ENCODE peak calls at places on chromosomes 7 and 10, in four cellular contexts. Q is K562, Z is HepG2, E is GM12878. G is an unnamed sample.

GRCh38 chr7:148941598-148942280 is 57.6 kb upstream of the EZH2 start:
- DNase-seq in Q (peak; percentile 64), Z (peak; percentile 84), E (no peak), G (peak; percentile 85)

GRCh38 chr10:84511106-84511505 is 182.7 kb downstream of the CCSER2 start:
- DNase-seq in Q (no peak), Z (no peak), E (no peak), G (no peak)

GRCh38 chr7:17368856-17369520 is 70.5 kb downstream of the AHR start:
- DNase-seq in Q (no peak), Z (no peak), E (no peak), G (no peak)

GRCh38 chr7:43701502-43701859 is 27.8 kb downstream of the COA1 start:
- DNase-seq in Q (no peak), Z (no peak), E (no peak), G (no peak)

GRCh38 chr7:106871793-106872571 is 6.9 kb downstream of the PIK3CG start:
- DNase-seq in Q (no peak), Z (no peak), E (no peak), G (no peak)

GRCh38 chr10:110901954-110902819 is 16.8 kb downstream of the BBIP1 start:
- DNase-seq in Q (peak; percentile 16), Z (no peak), E (no peak), G (no peak)

GRCh38 chr7:68866136-68866535 is 732.1 kb upstream of the AUTS2 start:
- DNase-seq in Q (no peak), Z (no peak), E (no peak), G (no peak)

GRCh38 chr10:110824152-110824441 is 47.6 kb upstream of the PDCD4 start:
- DNase-seq in Q (no peak), Z (no peak), E (no peak), G (no peak)

GRCh38 chr10:96832721-96833219 is 672 bp downstream of the LCOR start:
- DNase-seq in Q (no peak), Z (peak; percentile 58), E (no peak), G (peak; percentile 95)

GRCh38 chr7:32958046-32959025 is 1.1 kb downstream of the FKBP9 start:
- DNase-seq in Q (no peak), Z (peak; percentile 8), E (no peak), G (no peak)

GRCh38 chr7:38330048-38330447 is 56.6 kb upstream of the TARP start:
- DNase-seq in Q (no peak), Z (no peak), E (no peak), G (no peak)

GRCh38 chr7:122884186-122884585 is 2.1 kb downstream of the CADPS2 start:
- DNase-seq in Q (no peak), Z (no peak), E (no peak), G (no peak)

GRCh38 chr7:2125931-2126330 is 106.8 kb downstream of the MAD1L1 start:
- DNase-seq in Q (no peak), Z (no peak), E (no peak), G (no peak)

GRCh38 chr10:114489521-114490310 is 85.4 kb upstream of the AFAP1L2 start:
- DNase-seq in Q (no peak), Z (peak; percentile 99), E (no peak), G (no peak)

GRCh38 chr10:110392860-110393732 is 88.4 kb upstream of the SMNDC1 start:
- DNase-seq in Q (no peak), Z (no peak), E (no peak), G (no peak)

GRCh38 chr7:23963461-23963860 is 253.4 kb downstream of the STK31 start:
- DNase-seq in Q (no peak), Z (no peak), E (no peak), G (no peak)

GRCh38 chr7:106400990-106401389 is 116.2 kb upstream of the NAMPT start:
- DNase-seq in Q (no peak), Z (no peak), E (no peak), G (no peak)

GRCh38 chr10:34768261-34768971 is 46.7 kb downstream of the PARD3 start:
- DNase-seq in Q (no peak), Z (no peak), E (no peak), G (no peak)

GRCh38 chr7:4525884-4526283 is 156.2 kb upstream of the FOXK1 start:
- DNase-seq in Q (no peak), Z (no peak), E (no peak), G (no peak)

GRCh38 chr10:128843972-128844371 is 623.1 kb upstream of the MGMT start:
- DNase-seq in Q (no peak), Z (no peak), E (no peak), G (no peak)

GRCh38 chr7:134448359-134449229 is 10.3 kb downstream of the AKR1B1 start:
- DNase-seq in Q (peak; percentile 80), Z (no peak), E (no peak), G (no peak)

GRCh38 chr7:69693042-69693441 is 94.8 kb downstream of the AUTS2 start:
- DNase-seq in Q (no peak), Z (no peak), E (no peak), G (no peak)

GRCh38 chr10:18549105-18549504 is 102.3 kb downstream of the NSUN6 start:
- DNase-seq in Q (no peak), Z (no peak), E (no peak), G (no peak)

GRCh38 chr7:6630007-6630849 is 6.9 kb upstream of the ZNF316 start:
- DNase-seq in Q (no peak), Z (no peak), E (no peak), G (no peak)

GRCh38 chr7:75915416-75916156 is 631 bp downstream of the POR start:
- DNase-seq in Q (peak; percentile 31), Z (peak; percentile 61), E (no peak), G (peak; percentile 44)

GRCh38 chr10:35605191-35605590 is at the start of gene GJD4:
- DNase-seq in Q (peak; percentile 16), Z (no peak), E (no peak), G (no peak)

GRCh38 chr7:120089968-120090367 is 183.0 kb upstream of the KCND2 start:
- DNase-seq in Q (peak; percentile 15), Z (peak; percentile 9), E (no peak), G (peak; percentile 3)

GRCh38 chr10:61719906-61720305 is 57.2 kb downstream of the CABCOCO1 start:
- DNase-seq in Q (no peak), Z (no peak), E (no peak), G (no peak)

GRCh38 chr10:6310977-6311376 is 108.2 kb downstream of the PFKFB3 start:
- DNase-seq in Q (no peak), Z (no peak), E (no peak), G (no peak)
- TF ChIP-seq RAD21 in Q (no peak), Z (no peak), E (no peak), G (no peak)

DNA sequence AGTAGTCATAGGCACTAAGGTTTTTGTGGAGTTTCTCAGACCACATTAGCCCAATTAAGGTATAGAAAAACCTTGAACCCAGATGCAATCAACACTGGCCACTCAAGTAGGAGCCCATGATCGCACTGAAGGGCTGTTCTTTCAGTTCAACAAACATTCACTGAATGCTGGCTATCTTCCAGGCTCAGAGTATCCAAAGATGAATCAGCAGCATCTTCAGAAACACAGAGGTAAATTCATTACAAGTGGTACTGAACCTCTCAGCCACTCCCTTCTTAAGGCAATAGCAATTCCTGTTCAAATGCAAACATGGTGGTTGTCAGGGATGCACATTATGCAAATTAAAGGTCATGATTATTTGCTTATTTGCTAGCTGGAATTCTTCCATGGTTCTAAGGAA is 17.1 kb downstream of the KCNK18 start:
- DNase-seq in Q (no peak), Z (no peak), E (no peak), G (no peak)
- TF ChIP-seq JUND in Q (no peak), Z (no peak), E (no peak), G (no peak)

GRCh38 chr10:124066744-124067714 is 26.4 kb downstream of the CHST15 start:
- DNase-seq in Q (no peak), Z (no peak), E (no peak), G (peak; percentile 68)
- TF ChIP-seq NFIC in Q (no peak), Z (no peak), E (no peak), G (no peak)

GRCh38 chr7:77760809-77761453 is 37.3 kb downstream of the TMEM60 start:
- DNase-seq in Q (no peak), Z (no peak), E (no peak), G (no peak)

GRCh38 chr7:77753173-77753572 is 45.1 kb downstream of the TMEM60 start:
- DNase-seq in Q (no peak), Z (no peak), E (no peak), G (no peak)

GRCh38 chr7:77759294-77759889 is 38.8 kb downstream of the TMEM60 start:
- DNase-seq in Q (peak; percentile 63), Z (peak; percentile 57), E (peak; percentile 38), G (peak; percentile 51)

GRCh38 chr7:77752016-77752415 is 46.2 kb downstream of the TMEM60 start:
- DNase-seq in Q (no peak), Z (no peak), E (no peak), G (no peak)

GRCh38 chr7:77757589-77757988 is 40.6 kb downstream of the TMEM60 start:
- DNase-seq in Q (no peak), Z (no peak), E (peak; percentile 53), G (no peak)
- TF ChIP-seq RAD21 in Q (no peak), Z (no peak), E (no peak), G (no peak)

GRCh38 chr7:47330561-47331178 is 251.2 kb downstream of the TNS3 start:
- DNase-seq in Q (no peak), Z (no peak), E (no peak), G (no peak)
- TF ChIP-seq JUND in Q (no peak), Z (no peak), E (no peak), G (no peak)

DNA sequence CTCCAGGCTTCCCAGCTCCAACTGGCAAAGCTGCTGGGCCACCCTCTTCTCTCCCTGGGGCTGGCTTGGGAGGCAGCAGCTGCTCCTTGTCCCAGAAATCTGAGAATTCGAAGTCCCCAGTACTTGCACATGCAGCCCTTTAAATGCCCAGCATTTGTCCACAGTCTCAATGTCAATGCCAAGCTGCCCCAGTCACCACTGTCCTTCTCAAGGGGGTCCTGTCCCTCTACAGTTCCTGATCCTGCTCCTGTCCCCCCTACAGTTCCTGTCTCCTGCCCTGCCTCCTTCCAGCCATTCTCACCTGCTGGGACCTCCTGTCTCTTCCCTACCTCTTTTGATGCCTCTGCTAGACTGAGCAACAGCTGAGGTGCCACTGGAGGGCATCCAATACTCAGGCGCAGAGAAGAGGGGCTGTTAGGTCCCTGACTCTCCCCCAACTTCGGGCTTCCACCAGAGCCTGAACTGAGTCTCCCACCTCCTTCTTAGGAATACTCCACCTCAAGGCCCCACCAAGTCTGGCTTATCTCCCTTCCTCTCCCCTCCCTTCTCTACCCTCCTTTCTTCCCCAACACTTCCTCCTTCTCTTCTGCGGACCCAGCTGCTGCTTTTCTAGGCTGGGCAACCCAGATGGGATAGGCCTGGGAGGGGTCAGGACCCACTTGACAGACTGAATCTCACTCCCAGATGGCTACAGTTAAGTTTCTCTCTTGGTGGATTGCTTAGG is 4.7 kb upstream of the HOXA11 start:
- DNase-seq in Q (no peak), Z (no peak), E (no peak), G (no peak)
- TF ChIP-seq NFIC in Q (no peak), Z (no peak), E (no peak), G (no peak)

GRCh38 chr7:85464042-85464651 is 277.3 kb upstream of the SEMA3D start:
- DNase-seq in Q (no peak), Z (no peak), E (no peak), G (no peak)
- TF ChIP-seq RAD21 in Q (no peak), Z (no peak), E (no peak), G (peak; percentile 32)

G was measured in SK-N-SH.